ENCODE peak calls at places on chromosomes 3 and 15, in seven cellular contexts. One of them, this sample, is unnamed.

GRCh38 chr3:171813897-171814460 is 3.7 kb upstream of the PLD1 start:
- DNase-seq in astrocyte of the spinal cord: no peak
- DNase-seq in endothelial cell of umbilical vein: no peak
- DNase-seq in D721Med: no peak
- DNase-seq in HepG2: no peak
- DNase-seq in kidney epithelial cell: no peak
- DNase-seq in Calu3: no peak
- DNase-seq in this sample: no peak

GRCh38 chr15:39344662-39345141 is 236.2 kb upstream of the THBS1 start:
- DNase-seq in astrocyte of the spinal cord: no peak
- DNase-seq in endothelial cell of umbilical vein: no peak
- DNase-seq in D721Med: no peak
- DNase-seq in HepG2: peak; percentile 48
- DNase-seq in kidney epithelial cell: no peak
- DNase-seq in Calu3: no peak
- DNase-seq in this sample: no peak

GRCh38 chr3:17412950-17413530 is 329.4 kb downstream of the TBC1D5 start:
- DNase-seq in astrocyte of the spinal cord: peak; percentile 65
- DNase-seq in endothelial cell of umbilical vein: peak; percentile 63
- DNase-seq in D721Med: no peak
- DNase-seq in HepG2: peak; percentile 64
- DNase-seq in kidney epithelial cell: peak; percentile 41
- DNase-seq in Calu3: peak; percentile 21
- DNase-seq in this sample: no peak

GRCh38 chr3:186788482-186789370 is 5.3 kb downstream of the EIF4A2 start:
- DNase-seq in astrocyte of the spinal cord: no peak
- DNase-seq in endothelial cell of umbilical vein: no peak
- DNase-seq in D721Med: no peak
- DNase-seq in HepG2: no peak
- DNase-seq in kidney epithelial cell: no peak
- DNase-seq in Calu3: no peak
- DNase-seq in this sample: no peak

GRCh38 chr3:127674793-127675189 is 2.0 kb downstream of the ABTB1 start:
- DNase-seq in astrocyte of the spinal cord: no peak
- DNase-seq in endothelial cell of umbilical vein: no peak
- DNase-seq in D721Med: no peak
- DNase-seq in HepG2: no peak
- DNase-seq in kidney epithelial cell: no peak
- DNase-seq in Calu3: no peak
- DNase-seq in this sample: no peak

GRCh38 chr15:97425596-97425995 is 534.9 kb upstream of the ARRDC4 start:
- DNase-seq in astrocyte of the spinal cord: peak; percentile 1
- DNase-seq in endothelial cell of umbilical vein: no peak
- DNase-seq in D721Med: no peak
- DNase-seq in HepG2: no peak
- DNase-seq in kidney epithelial cell: no peak
- DNase-seq in Calu3: peak; percentile 15
- DNase-seq in this sample: no peak

GRCh38 chr3:135655328-135655727 is 310.2 kb upstream of the PPP2R3A start:
- DNase-seq in astrocyte of the spinal cord: no peak
- DNase-seq in endothelial cell of umbilical vein: no peak
- DNase-seq in D721Med: no peak
- DNase-seq in HepG2: no peak
- DNase-seq in kidney epithelial cell: no peak
- DNase-seq in Calu3: no peak
- DNase-seq in this sample: no peak

GRCh38 chr15:66327736-66328135 is 28.7 kb downstream of the TIPIN start:
- DNase-seq in astrocyte of the spinal cord: no peak
- DNase-seq in endothelial cell of umbilical vein: no peak
- DNase-seq in D721Med: no peak
- DNase-seq in HepG2: no peak
- DNase-seq in kidney epithelial cell: no peak
- DNase-seq in Calu3: no peak
- DNase-seq in this sample: no peak

GRCh38 chr3:31210068-31210650 is 315.7 kb upstream of the GADL1 start:
- DNase-seq in astrocyte of the spinal cord: no peak
- DNase-seq in endothelial cell of umbilical vein: no peak
- DNase-seq in D721Med: no peak
- DNase-seq in HepG2: no peak
- DNase-seq in kidney epithelial cell: no peak
- DNase-seq in Calu3: no peak
- DNase-seq in this sample: no peak

GRCh38 chr3:178950676-178951075 is 120.9 kb downstream of the ZMAT3 start:
- DNase-seq in astrocyte of the spinal cord: peak; percentile 7
- DNase-seq in endothelial cell of umbilical vein: peak; percentile 75
- DNase-seq in D721Med: no peak
- DNase-seq in HepG2: no peak
- DNase-seq in kidney epithelial cell: peak; percentile 2
- DNase-seq in Calu3: no peak
- DNase-seq in this sample: no peak

GRCh38 chr3:21509706-21510105 is 241.3 kb downstream of the ZNF385D start:
- DNase-seq in astrocyte of the spinal cord: no peak
- DNase-seq in endothelial cell of umbilical vein: no peak
- DNase-seq in D721Med: no peak
- DNase-seq in HepG2: no peak
- DNase-seq in kidney epithelial cell: no peak
- DNase-seq in Calu3: no peak
- DNase-seq in this sample: no peak

GRCh38 chr15:25710184-25710583 is 152.9 kb downstream of the ATP10A start:
- DNase-seq in astrocyte of the spinal cord: no peak
- DNase-seq in endothelial cell of umbilical vein: no peak
- DNase-seq in D721Med: no peak
- DNase-seq in HepG2: peak; percentile 18
- DNase-seq in kidney epithelial cell: no peak
- DNase-seq in Calu3: peak; percentile 36
- DNase-seq in this sample: peak; percentile 64

GRCh38 chr3:180619723-180620122 is 17.8 kb downstream of the TTC14 start:
- DNase-seq in astrocyte of the spinal cord: peak; percentile 76
- DNase-seq in endothelial cell of umbilical vein: peak; percentile 89
- DNase-seq in D721Med: no peak
- DNase-seq in HepG2: no peak
- DNase-seq in kidney epithelial cell: no peak
- DNase-seq in Calu3: no peak
- DNase-seq in this sample: no peak

GRCh38 chr3:191378142-191378541 is 47.8 kb upstream of the UTS2B start:
- DNase-seq in astrocyte of the spinal cord: no peak
- DNase-seq in endothelial cell of umbilical vein: no peak
- DNase-seq in D721Med: no peak
- DNase-seq in HepG2: no peak
- DNase-seq in kidney epithelial cell: no peak
- DNase-seq in Calu3: no peak
- DNase-seq in this sample: no peak

GRCh38 chr3:28916713-28917499 is 364.0 kb upstream of the RBMS3 start:
- DNase-seq in astrocyte of the spinal cord: peak; percentile 89
- DNase-seq in endothelial cell of umbilical vein: peak; percentile 96
- DNase-seq in D721Med: no peak
- DNase-seq in HepG2: no peak
- DNase-seq in kidney epithelial cell: no peak
- DNase-seq in Calu3: peak; percentile 2
- DNase-seq in this sample: peak; percentile 12

GRCh38 chr3:118269537-118270125 is 765.0 kb downstream of the IGSF11 start:
- DNase-seq in astrocyte of the spinal cord: no peak
- DNase-seq in endothelial cell of umbilical vein: no peak
- DNase-seq in D721Med: no peak
- DNase-seq in HepG2: no peak
- DNase-seq in kidney epithelial cell: no peak
- DNase-seq in Calu3: no peak
- DNase-seq in this sample: no peak

GRCh38 chr3:16993227-16993626 is 108.5 kb downstream of the PLCL2 start:
- DNase-seq in astrocyte of the spinal cord: peak; percentile 24
- DNase-seq in endothelial cell of umbilical vein: no peak
- DNase-seq in D721Med: no peak
- DNase-seq in HepG2: no peak
- DNase-seq in kidney epithelial cell: peak; percentile 9
- DNase-seq in Calu3: no peak
- DNase-seq in this sample: no peak

GRCh38 chr3:140834266-140835037 is 107.2 kb upstream of the SLC25A36 start:
- DNase-seq in astrocyte of the spinal cord: peak; percentile 4
- DNase-seq in endothelial cell of umbilical vein: no peak
- DNase-seq in D721Med: no peak
- DNase-seq in HepG2: no peak
- DNase-seq in kidney epithelial cell: no peak
- DNase-seq in Calu3: no peak
- DNase-seq in this sample: no peak

GRCh38 chr3:1092771-1093170 is at the start of gene CNTN6:
- DNase-seq in astrocyte of the spinal cord: peak; percentile 29
- DNase-seq in endothelial cell of umbilical vein: no peak
- DNase-seq in D721Med: no peak
- DNase-seq in HepG2: no peak
- DNase-seq in kidney epithelial cell: peak; percentile 12
- DNase-seq in Calu3: no peak
- DNase-seq in this sample: no peak

GRCh38 chr3:134932035-134932434 is 137.0 kb downstream of the EPHB1 start:
- DNase-seq in astrocyte of the spinal cord: no peak
- DNase-seq in endothelial cell of umbilical vein: no peak
- DNase-seq in D721Med: no peak
- DNase-seq in HepG2: no peak
- DNase-seq in kidney epithelial cell: no peak
- DNase-seq in Calu3: no peak
- DNase-seq in this sample: no peak

GRCh38 chr3:30505866-30506517 is 100.4 kb upstream of the TGFBR2 start:
- DNase-seq in astrocyte of the spinal cord: no peak
- DNase-seq in endothelial cell of umbilical vein: no peak
- DNase-seq in D721Med: no peak
- DNase-seq in HepG2: no peak
- DNase-seq in kidney epithelial cell: no peak
- DNase-seq in Calu3: no peak
- DNase-seq in this sample: no peak

GRCh38 chr3:172598904-172599303 is 75.7 kb upstream of the TNFSF10 start:
- DNase-seq in astrocyte of the spinal cord: no peak
- DNase-seq in endothelial cell of umbilical vein: no peak
- DNase-seq in D721Med: no peak
- DNase-seq in HepG2: no peak
- DNase-seq in kidney epithelial cell: no peak
- DNase-seq in Calu3: no peak
- DNase-seq in this sample: no peak

GRCh38 chr15:23857028-23857641 is 170.0 kb upstream of the NDN start:
- DNase-seq in astrocyte of the spinal cord: peak; percentile 20
- DNase-seq in endothelial cell of umbilical vein: peak; percentile 1
- DNase-seq in D721Med: no peak
- DNase-seq in HepG2: peak; percentile 53
- DNase-seq in kidney epithelial cell: no peak
- DNase-seq in Calu3: no peak
- DNase-seq in this sample: peak; percentile 59

GRCh38 chr15:55562601-55563000 is 25.5 kb downstream of the PYGO1 start:
- DNase-seq in astrocyte of the spinal cord: no peak
- DNase-seq in endothelial cell of umbilical vein: no peak
- DNase-seq in D721Med: no peak
- DNase-seq in HepG2: no peak
- DNase-seq in kidney epithelial cell: no peak
- DNase-seq in Calu3: no peak
- DNase-seq in this sample: no peak

DNA sequence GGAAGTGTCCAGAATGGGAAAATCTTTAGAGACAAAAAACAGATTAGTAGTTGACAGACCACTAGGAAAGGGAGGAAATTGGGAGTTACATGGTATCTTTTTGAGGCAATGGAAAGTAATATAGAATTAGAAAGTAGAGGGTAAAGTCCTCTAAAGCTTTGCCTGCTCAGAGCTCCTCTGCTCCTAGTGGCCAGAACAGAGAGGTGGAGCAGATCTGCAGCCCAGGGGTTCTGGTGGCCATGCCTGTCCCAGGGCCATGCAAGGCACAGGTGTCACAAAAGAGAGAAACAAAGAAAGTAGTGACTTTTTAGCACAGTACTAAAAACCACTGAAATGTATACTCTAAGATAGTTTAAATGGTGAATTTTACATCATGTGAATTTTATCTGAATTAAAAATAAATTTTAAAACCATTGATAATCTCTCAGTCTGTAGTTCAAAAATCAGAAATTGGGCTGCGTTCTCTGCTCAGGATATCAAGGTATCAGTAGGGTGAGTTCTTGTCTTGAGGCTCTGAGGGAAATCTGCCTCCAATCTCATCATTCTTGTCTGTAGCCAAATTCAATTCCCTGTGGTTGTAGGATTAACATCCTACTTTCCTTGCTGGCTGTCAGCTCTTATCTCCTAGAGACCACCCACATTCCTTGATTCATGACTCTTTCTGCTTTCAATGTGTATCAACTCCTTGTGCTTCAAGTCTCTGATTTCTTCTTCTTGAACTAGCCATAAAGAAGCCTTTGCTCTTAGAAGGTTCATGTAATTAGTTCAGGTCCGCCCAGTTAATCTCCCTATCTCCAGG is 23.6 kb downstream of the PYGO1 start:
- DNase-seq in astrocyte of the spinal cord: no peak
- DNase-seq in endothelial cell of umbilical vein: no peak
- DNase-seq in D721Med: no peak
- DNase-seq in HepG2: no peak
- DNase-seq in kidney epithelial cell: no peak
- DNase-seq in Calu3: no peak
- DNase-seq in this sample: no peak
- TF ChIP-seq CTCF in astrocyte of the spinal cord: peak; percentile 28
- TF ChIP-seq CTCF in endothelial cell of umbilical vein: no peak
- TF ChIP-seq CTCF in D721Med: no peak
- TF ChIP-seq CTCF in HepG2: peak; percentile 7
- TF ChIP-seq CTCF in kidney epithelial cell: no peak
- TF ChIP-seq CTCF in Calu3: no peak
- TF ChIP-seq CTCF in this sample: peak; percentile 23

GRCh38 chr3:107574650-107575049 is 51.9 kb downstream of the BBX start:
- DNase-seq in astrocyte of the spinal cord: peak; percentile 50
- DNase-seq in endothelial cell of umbilical vein: peak; percentile 66
- DNase-seq in D721Med: peak; percentile 20
- DNase-seq in HepG2: peak; percentile 48
- DNase-seq in kidney epithelial cell: peak; percentile 21
- DNase-seq in Calu3: no peak
- DNase-seq in this sample: no peak
- TF ChIP-seq CTCF in astrocyte of the spinal cord: peak; percentile 57
- TF ChIP-seq CTCF in endothelial cell of umbilical vein: peak; percentile 33
- TF ChIP-seq CTCF in D721Med: peak; percentile 75
- TF ChIP-seq CTCF in HepG2: peak; percentile 68
- TF ChIP-seq CTCF in kidney epithelial cell: peak; percentile 55
- TF ChIP-seq CTCF in Calu3: peak; percentile 29
- TF ChIP-seq CTCF in this sample: peak; percentile 70

DNA sequence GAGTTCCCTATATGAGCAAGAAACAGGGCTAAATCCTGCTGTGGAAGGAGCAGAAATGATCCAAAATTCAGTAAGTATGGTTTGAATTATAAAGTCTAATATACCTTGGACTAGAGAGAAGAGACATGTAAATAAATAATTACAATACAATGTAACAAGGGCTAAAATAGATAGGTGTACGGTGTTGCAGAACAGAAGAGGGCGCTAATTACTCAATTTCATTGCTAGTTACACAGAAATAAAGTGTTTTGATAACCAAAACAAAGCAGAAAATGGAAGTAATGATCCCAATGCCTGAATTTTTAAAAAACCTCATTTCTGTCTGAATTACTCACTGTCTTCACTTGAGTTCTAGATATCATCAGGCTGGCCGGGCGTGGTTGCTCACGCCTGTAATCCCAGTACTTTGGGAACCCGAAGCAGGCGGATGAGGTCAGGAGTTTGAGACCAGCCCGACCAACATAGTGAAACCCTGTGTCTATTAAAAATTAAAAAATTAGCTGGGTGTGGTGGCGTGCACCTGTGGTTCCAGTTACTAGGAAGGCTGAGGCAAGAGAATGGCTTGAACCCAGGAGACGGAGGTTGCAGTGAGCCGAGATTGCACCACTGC is 8.3 kb upstream of the PLCH1 start:
- DNase-seq in astrocyte of the spinal cord: peak; percentile 23
- DNase-seq in endothelial cell of umbilical vein: peak; percentile 50
- DNase-seq in D721Med: no peak
- DNase-seq in HepG2: peak; percentile 39
- DNase-seq in kidney epithelial cell: no peak
- DNase-seq in Calu3: no peak
- DNase-seq in this sample: no peak
- TF ChIP-seq CTCF in astrocyte of the spinal cord: peak; percentile 47
- TF ChIP-seq CTCF in endothelial cell of umbilical vein: peak; percentile 49
- TF ChIP-seq CTCF in D721Med: peak; percentile 87
- TF ChIP-seq CTCF in HepG2: peak; percentile 61
- TF ChIP-seq CTCF in kidney epithelial cell: peak; percentile 59
- TF ChIP-seq CTCF in Calu3: peak; percentile 61
- TF ChIP-seq CTCF in this sample: peak; percentile 58

GRCh38 chr15:59396660-59397059 is 24.0 kb upstream of the MYO1E start:
- DNase-seq in astrocyte of the spinal cord: no peak
- DNase-seq in endothelial cell of umbilical vein: no peak
- DNase-seq in D721Med: no peak
- DNase-seq in HepG2: no peak
- DNase-seq in kidney epithelial cell: no peak
- DNase-seq in Calu3: no peak
- DNase-seq in this sample: no peak
- TF ChIP-seq CTCF in astrocyte of the spinal cord: no peak
- TF ChIP-seq CTCF in endothelial cell of umbilical vein: no peak
- TF ChIP-seq CTCF in D721Med: no peak
- TF ChIP-seq CTCF in HepG2: no peak
- TF ChIP-seq CTCF in kidney epithelial cell: no peak
- TF ChIP-seq CTCF in Calu3: no peak
- TF ChIP-seq CTCF in this sample: no peak

This sample was measured in neural crest cell.